ENCODE peak calls at places on chromosomes 13 and 19, in ten cellular contexts. S is transverse colon, W is progenitor cell of endocrine pancreas, Z is left lung, Y is Calu3, V is fibroblast of pulmonary artery, Q is mucosa of descending colon, L is HCT116, I is HFF-Myc, K is gastrocnemius medialis. E is an unnamed sample.

GRCh38 chr19:4455742-4456565 is 1.6 kb downstream of the UBXN6 start:
- DNase-seq in I (no peak), S (peak), V (peak), W (no peak), Q (no peak), K (peak), Y (no peak), L (no peak), Z (no peak), E (peak)

GRCh38 chr19:6475321-6476108 is 6.1 kb downstream of the DENND1C start:
- DNase-seq in I (no peak), W (no peak), L (no peak), K (no peak), V (no peak), Y (no peak), Q (peak), S (no peak), Z (no peak), E (no peak)

GRCh38 chr19:20422616-20423205 is 142.9 kb downstream of the ZNF737 start:
- DNase-seq in K (no peak), I (no peak), L (no peak), V (peak), W (no peak), Y (no peak), Q (no peak), S (no peak), Z (peak), E (no peak)

GRCh38 chr19:20858218-20858617 is 64.8 kb upstream of the ZNF85 start:
- DNase-seq in W (no peak), Q (no peak), L (no peak), K (no peak), I (no peak), V (no peak), Z (no peak), Y (no peak), S (no peak), E (no peak)

GRCh38 chr19:3942790-3943409 is 10.0 kb downstream of the NMRK2 start:
- DNase-seq in W (no peak), V (no peak), Z (no peak), L (no peak), I (no peak), Y (no peak), K (peak), S (no peak), Q (no peak), E (no peak)

GRCh38 chr19:4350726-4351125 is 7.4 kb downstream of the MPND start:
- DNase-seq in S (no peak), K (no peak), Y (no peak), L (no peak), W (no peak), Z (no peak), V (no peak), I (no peak), Q (no peak), E (no peak)

GRCh38 chr13:75417647-75418046 is 64.3 kb downstream of the TBC1D4 start:
- DNase-seq in I (no peak), K (no peak), Z (no peak), S (no peak), L (no peak), Y (no peak), V (no peak), W (no peak), Q (no peak), E (no peak)

GRCh38 chr13:71875823-71876222 is 8.8 kb upstream of the DACH1 start:
- DNase-seq in Z (no peak), L (no peak), I (no peak), Y (no peak), K (no peak), S (no peak), W (no peak), Q (no peak), V (no peak), E (no peak)

GRCh38 chr19:17026706-17027427 is at the start of gene CPAMD8:
- DNase-seq in Z (peak), Y (no peak), L (no peak), S (no peak), Q (no peak), V (no peak), W (peak), I (no peak), K (no peak), E (no peak)

GRCh38 chr13:22120646-22121045 is 449.8 kb downstream of the FGF9 start:
- DNase-seq in Z (no peak), S (no peak), Q (no peak), W (no peak), Y (no peak), K (no peak), V (no peak), I (no peak), L (no peak), E (no peak)

GRCh38 chr19:3367572-3368440 is 1.4 kb downstream of the NFIC start:
- DNase-seq in S (no peak), V (no peak), W (no peak), I (no peak), Y (no peak), L (no peak), Z (peak), Q (no peak), K (no peak), E (no peak)

GRCh38 chr13:99467764-99468163 is 33.5 kb upstream of the TM9SF2 start:
- DNase-seq in I (no peak), V (peak), L (no peak), K (no peak), W (no peak), Z (no peak), Q (no peak), S (no peak), Y (peak), E (no peak)

GRCh38 chr13:113638173-113638746 is 19.7 kb downstream of the ATP4B start:
- DNase-seq in Y (no peak), W (no peak), Z (no peak), Q (no peak), V (no peak), S (peak), I (no peak), K (no peak), L (no peak), E (no peak)

GRCh38 chr13:90414691-90415596 is 932.5 kb upstream of the MIR17HG start:
- DNase-seq in L (peak), I (peak), Y (no peak), W (no peak), V (peak), Q (no peak), K (no peak), Z (no peak), S (no peak), E (peak)

GRCh38 chr13:74978596-74978995 is 503.4 kb downstream of the TBC1D4 start:
- DNase-seq in I (no peak), Y (no peak), Z (no peak), S (no peak), W (no peak), V (no peak), K (no peak), Q (no peak), L (no peak), E (no peak)

GRCh38 chr13:20796791-20797513 is 23.2 kb upstream of the EEF1AKMT1 start:
- DNase-seq in K (no peak), I (no peak), W (no peak), V (no peak), S (no peak), Z (no peak), Y (no peak), L (no peak), Q (no peak), E (no peak)

GRCh38 chr13:106873810-106874209 is 305.9 kb upstream of the ARGLU1 start:
- DNase-seq in W (no peak), L (no peak), I (no peak), S (no peak), Z (no peak), Y (no peak), V (no peak), Q (no peak), K (no peak), E (no peak)

GRCh38 chr13:19150226-19150625 is 31.4 kb downstream of the TUBA3C start:
- DNase-seq in I (no peak), S (no peak), L (no peak), Z (no peak), K (no peak), V (no peak), W (no peak), Q (no peak), Y (no peak), E (no peak)

GRCh38 chr13:98938801-98939200 is 39.1 kb downstream of the DOCK9 start:
- DNase-seq in W (no peak), V (no peak), K (no peak), S (no peak), Z (no peak), L (no peak), Q (no peak), I (no peak), Y (no peak), E (no peak)

GRCh38 chr13:40983725-40984669 is 35.1 kb downstream of the ELF1 start:
- DNase-seq in Q (no peak), S (no peak), Y (no peak), W (no peak), I (no peak), Z (no peak), K (no peak), L (no peak), V (no peak), E (no peak)

GRCh38 chr13:113968463-113969310 is 5.2 kb downstream of the C13orf46 start:
- DNase-seq in V (no peak), W (no peak), S (no peak), L (no peak), K (no peak), Z (peak), I (no peak), Y (no peak), Q (no peak), E (no peak)

GRCh38 chr19:17205237-17206140 is 9.7 kb upstream of the USE1 start:
- DNase-seq in Y (peak), I (no peak), L (no peak), W (peak), K (peak), V (peak), Z (peak), S (peak), Q (peak), E (no peak)

GRCh38 chr13:33205804-33206221 is 79.7 kb downstream of the STARD13 start:
- DNase-seq in L (no peak), Q (peak), Y (no peak), S (no peak), I (no peak), V (peak), Z (no peak), K (no peak), W (no peak), E (no peak)

GRCh38 chr13:78601886-78602560 is 1.3 kb downstream of the POU4F1 start:
- DNase-seq in Q (no peak), W (no peak), Z (peak), I (no peak), Y (no peak), S (no peak), L (no peak), V (no peak), K (no peak), E (no peak)

GRCh38 chr13:85974604-85975366 is 175.6 kb upstream of the SLITRK6 start:
- DNase-seq in W (no peak), I (no peak), S (no peak), Y (no peak), V (peak), Q (no peak), K (no peak), Z (no peak), L (no peak), E (no peak)

DNA sequence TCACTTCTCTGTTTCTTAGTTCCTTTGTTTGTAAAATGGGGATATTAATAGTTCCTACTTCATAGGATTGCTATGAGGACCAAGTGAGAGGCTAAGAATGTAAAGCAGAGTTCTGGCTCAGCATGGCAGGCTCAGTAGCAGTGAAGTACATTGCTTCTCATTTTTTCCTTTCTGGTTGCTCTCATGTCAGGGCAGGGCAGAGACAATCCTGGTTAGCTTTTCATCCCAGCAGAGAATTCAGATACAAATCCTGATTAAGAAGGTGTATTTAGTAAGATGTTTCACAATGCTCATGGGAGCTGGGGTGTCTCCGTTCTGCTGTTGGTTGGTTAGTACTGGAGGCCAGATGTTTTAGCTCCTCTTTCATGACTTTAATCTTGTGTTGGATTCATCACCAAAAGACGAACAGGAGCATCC is 42.9 kb downstream of the WASF3 start:
- DNase-seq in L (no peak), K (peak), I (no peak), W (no peak), Y (no peak), Q (no peak), Z (no peak), V (no peak), S (no peak), E (no peak)
- TF ChIP-seq CTCF in L (no peak), K (no peak), I (no peak), W (no peak), Y (no peak), Q (no peak), Z (no peak), V (no peak), S (no peak), E (no peak)

GRCh38 chr19:35330475-35330874 is 1.5 kb downstream of the CD22 start:
- DNase-seq in W (no peak), V (no peak), K (no peak), Y (no peak), S (peak), Q (no peak), L (no peak), I (no peak), Z (peak), E (no peak)

GRCh38 chr19:35331551-35332214 is 2.7 kb downstream of the CD22 start:
- DNase-seq in Z (peak), V (no peak), K (no peak), L (no peak), Q (no peak), W (no peak), S (no peak), Y (no peak), I (no peak), E (no peak)

GRCh38 chr19:35329323-35329722 is 336 bp downstream of the CD22 start:
- DNase-seq in K (no peak), V (no peak), Z (peak), Y (no peak), Q (no peak), S (no peak), I (no peak), W (no peak), L (no peak), E (no peak)

GRCh38 chr19:35328851-35329285 is at the start of gene CD22:
- DNase-seq in S (no peak), L (no peak), I (no peak), Z (peak), W (no peak), Y (no peak), Q (no peak), V (no peak), K (no peak), E (no peak)

GRCh38 chr19:35327642-35328041 is 1.3 kb upstream of the CD22 start:
- DNase-seq in V (no peak), K (no peak), Y (no peak), Z (peak), S (no peak), Q (no peak), L (no peak), I (no peak), W (no peak), E (no peak)
- TF ChIP-seq CTCF in V (peak), K (no peak), Y (peak), Z (no peak), S (no peak), Q (no peak), L (peak), I (peak), W (peak), E (no peak)

GRCh38 chr19:55606471-55606787 is 982 bp downstream of the ZNF865 start:
- DNase-seq in L (no peak), Q (no peak), Y (no peak), I (no peak), V (no peak), S (no peak), Z (no peak), K (no peak), W (no peak), E (no peak)
- TF ChIP-seq CTCF in L (no peak), Q (no peak), Y (no peak), I (no peak), V (no peak), S (no peak), Z (no peak), K (no peak), W (no peak), E (no peak)

DNA sequence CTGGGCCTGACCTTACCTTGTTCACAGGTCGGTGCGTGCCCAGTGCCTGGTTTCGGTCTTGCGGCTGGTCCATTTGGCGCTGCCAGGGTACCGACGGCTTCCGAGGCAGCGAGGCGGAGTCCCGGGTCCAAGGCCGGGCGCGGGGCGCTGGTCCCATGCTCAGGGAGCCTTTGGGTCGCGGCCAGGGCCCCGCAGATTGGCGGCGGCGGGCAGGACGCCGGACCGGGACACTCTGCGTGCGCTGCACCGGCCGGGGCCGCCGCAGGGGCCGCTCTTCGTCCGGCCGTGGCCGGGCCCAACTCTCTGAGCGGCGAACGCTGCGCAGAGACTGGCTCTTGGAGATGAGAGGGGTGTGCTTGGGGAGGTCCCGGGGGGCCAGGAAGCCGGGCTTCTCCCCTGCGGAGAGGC is 3.3 kb upstream of the WIZ start:
- DNase-seq in W (no peak), I (no peak), Z (peak), Q (no peak), V (no peak), L (no peak), S (no peak), K (no peak), Y (no peak), E (no peak)
- TF ChIP-seq CTCF in W (peak), I (no peak), Z (no peak), Q (no peak), V (peak), L (no peak), S (no peak), K (peak), Y (no peak), E (peak)

DNA sequence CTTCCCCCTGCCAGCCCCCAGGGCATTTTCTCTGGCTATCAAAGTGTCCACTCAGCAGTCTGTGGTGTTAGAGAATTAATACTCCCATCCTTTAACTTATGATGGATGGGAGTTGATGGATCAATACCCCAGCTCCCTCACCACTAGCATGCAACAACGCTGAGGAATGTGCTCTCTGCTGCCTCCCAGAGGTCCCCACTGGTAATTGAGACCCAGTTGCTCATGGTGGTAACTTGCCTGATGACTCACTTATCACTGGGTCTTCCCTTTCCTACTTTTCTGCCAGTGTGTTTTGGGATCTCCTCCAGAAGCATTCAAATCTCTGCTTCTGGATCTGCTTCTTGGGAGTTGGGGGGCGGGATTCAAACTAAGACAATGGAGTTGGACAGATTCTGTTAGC is 20.3 kb upstream of the CACNA1A start:
- DNase-seq in Y (peak), S (no peak), L (peak), W (no peak), I (peak), V (peak), Z (no peak), Q (no peak), K (no peak), E (no peak)
- TF ChIP-seq CTCF in Y (no peak), S (no peak), L (no peak), W (peak), I (peak), V (peak), Z (no peak), Q (no peak), K (no peak), E (peak)

DNA sequence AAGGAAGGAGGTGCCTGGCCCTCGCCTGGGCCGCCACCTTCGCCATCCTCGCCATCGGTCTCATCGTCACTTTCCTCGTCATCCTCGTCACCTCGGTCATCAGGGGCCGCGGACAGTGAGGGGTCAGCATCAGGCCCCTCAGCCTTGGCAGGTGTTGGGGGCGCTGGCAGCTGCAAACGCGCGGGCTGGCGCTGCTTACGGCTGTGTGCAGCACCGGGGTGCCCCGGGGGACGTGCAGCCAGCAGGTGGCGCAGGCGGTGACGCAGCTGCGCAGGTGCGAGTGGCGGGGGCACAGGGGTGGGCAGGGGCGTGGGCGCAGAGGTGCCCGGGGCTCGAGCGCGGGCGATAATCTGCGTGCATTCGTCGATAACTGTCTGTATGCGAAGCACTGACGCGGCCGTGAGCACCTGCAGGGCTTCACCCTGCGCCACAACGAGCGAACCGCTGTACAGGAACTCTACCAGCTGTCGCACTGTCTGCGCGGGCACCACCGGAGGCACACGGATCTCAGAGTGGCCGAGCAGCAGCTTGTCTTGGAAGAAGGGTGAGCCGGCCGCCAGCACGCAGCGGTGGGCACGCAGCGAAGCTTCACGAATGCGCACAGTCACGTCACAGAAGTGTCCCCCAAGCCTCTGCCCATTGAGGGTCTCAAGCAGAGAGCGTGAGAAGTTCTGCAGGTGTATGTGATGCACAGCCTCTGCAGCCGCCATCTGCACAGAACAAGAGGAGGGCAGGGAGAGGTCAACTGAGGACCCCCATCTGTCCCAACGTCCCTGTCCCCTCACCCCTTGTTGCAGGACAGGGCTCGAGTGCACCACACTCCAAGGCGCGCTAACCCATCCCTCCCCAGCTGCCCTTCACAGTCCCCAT is 2.4 kb downstream of the ZBTB45 start:
- DNase-seq in Y (no peak), Q (no peak), Z (peak), K (no peak), I (no peak), V (no peak), L (no peak), W (no peak), S (no peak), E (no peak)
- TF ChIP-seq CTCF in Y (no peak), Q (no peak), Z (no peak), K (no peak), I (no peak), V (no peak), L (no peak), W (no peak), S (no peak), E (no peak)

GRCh38 chr13:104006625-104007061 is 940.4 kb upstream of the SLC10A2 start:
- DNase-seq in Z (no peak), V (peak), K (no peak), I (no peak), S (no peak), Q (no peak), W (no peak), Y (no peak), L (no peak), E (no peak)

GRCh38 chr13:103996733-103997132 is 930.5 kb upstream of the SLC10A2 start:
- DNase-seq in V (no peak), Z (no peak), K (no peak), W (no peak), Q (no peak), L (no peak), S (no peak), Y (no peak), I (no peak), E (no peak)

GRCh38 chr13:104004572-104004971 is 938.4 kb upstream of the SLC10A2 start:
- DNase-seq in W (no peak), I (no peak), Y (no peak), Z (no peak), S (no peak), K (no peak), L (no peak), Q (no peak), V (no peak), E (no peak)

DNA sequence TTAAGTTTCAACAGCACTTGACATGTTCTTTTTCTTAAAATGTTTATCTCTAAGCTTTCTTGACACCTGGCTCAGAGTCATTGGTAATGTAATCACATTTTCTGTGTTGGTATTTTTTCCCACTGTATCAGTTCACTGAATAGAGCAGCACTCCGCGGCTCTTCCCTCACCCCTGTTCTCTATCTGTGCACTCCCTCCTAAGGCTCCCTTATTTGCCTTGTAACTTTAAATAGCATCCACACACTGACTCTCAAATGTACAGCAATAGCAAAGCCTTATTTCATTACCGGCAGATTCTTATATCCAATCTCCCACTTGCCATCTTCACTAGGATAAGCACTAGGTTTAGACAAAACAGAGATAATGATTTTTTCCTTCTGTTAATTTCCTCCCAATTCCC is 935.5 kb upstream of the SLC10A2 start:
- DNase-seq in S (no peak), Z (no peak), Y (no peak), I (no peak), L (no peak), K (no peak), V (no peak), Q (no peak), W (no peak), E (no peak)
- TF ChIP-seq CTCF in S (no peak), Z (no peak), Y (no peak), I (no peak), L (no peak), K (no peak), V (no peak), Q (no peak), W (no peak), E (no peak)

E was measured in AG09319.